ENCODE peak calls at places on chromosomes 3 and 15, in six cellular contexts. Z, J, A, S, D and T are unnamed samples.

GRCh38 chr3:113606539-113607218 is 74.3 kb downstream of the SIDT1 start:
- DNase-seq in Z (peak), J (no peak), A (no peak), S (no peak), D (no peak), T (no peak)

GRCh38 chr3:32238816-32239637 is 547 bp downstream of the CMTM8 start:
- DNase-seq in Z (peak), J (peak), A (no peak), S (peak), D (no peak), T (no peak)

GRCh38 chr3:127694467-127695215 is 21.9 kb downstream of the ABTB1 start:
- DNase-seq in Z (peak), J (no peak), A (peak), S (no peak), D (no peak), T (no peak)

GRCh38 chr15:68614621-68615035 is 35.8 kb downstream of the CORO2B start:
- DNase-seq in Z (no peak), J (no peak), A (no peak), S (no peak), D (no peak), T (no peak)

GRCh38 chr3:67635257-67635656 is 19.2 kb downstream of the SUCLG2 start:
- DNase-seq in Z (no peak), J (no peak), A (no peak), S (no peak), D (no peak), T (no peak)

GRCh38 chr3:147956615-147957014 is 547.5 kb downstream of the ZIC1 start:
- DNase-seq in Z (no peak), J (no peak), A (no peak), S (no peak), D (no peak), T (no peak)

GRCh38 chr3:153835540-153835939 is 285.6 kb upstream of the ARHGEF26 start:
- DNase-seq in Z (no peak), J (no peak), A (no peak), S (no peak), D (no peak), T (no peak)

GRCh38 chr15:69391046-69391757 is 22.9 kb upstream of the KIF23 start:
- DNase-seq in Z (no peak), J (no peak), A (no peak), S (no peak), D (peak), T (peak)

GRCh38 chr3:81985996-81986723 is 224.7 kb upstream of the GBE1 start:
- DNase-seq in Z (no peak), J (no peak), A (peak), S (no peak), D (no peak), T (no peak)

GRCh38 chr3:112531358-112531781 is 30.4 kb downstream of the ATG3 start:
- DNase-seq in Z (no peak), J (no peak), A (peak), S (no peak), D (no peak), T (no peak)

GRCh38 chr15:78914027-78914764 is 30.6 kb downstream of the CTSH start:
- DNase-seq in Z (no peak), J (peak), A (no peak), S (no peak), D (no peak), T (peak)
- TF ChIP-seq POLR2AphosphoS5 in Z (peak), J (no peak), A (no peak), S (no peak), D (peak), T (peak)

GRCh38 chr15:99436472-99437314 is 129.1 kb upstream of the MEF2A start:
- DNase-seq in Z (no peak), J (peak), A (no peak), S (no peak), D (no peak), T (no peak)
- TF ChIP-seq POLR2AphosphoS5 in Z (no peak), J (no peak), A (no peak), S (no peak), D (no peak), T (no peak)

GRCh38 chr3:58518304-58518789 is 18.6 kb downstream of the ACOX2 start:
- DNase-seq in Z (no peak), J (no peak), A (no peak), S (no peak), D (no peak), T (no peak)
- TF ChIP-seq POLR2AphosphoS5 in Z (no peak), J (no peak), A (no peak), S (no peak), D (no peak), T (peak)

GRCh38 chr3:71180524-71180923 is 403.0 kb downstream of the FOXP1 start:
- DNase-seq in Z (no peak), J (no peak), A (no peak), S (no peak), D (no peak), T (no peak)

GRCh38 chr3:71185733-71186455 is 397.6 kb downstream of the FOXP1 start:
- DNase-seq in Z (peak), J (no peak), A (no peak), S (no peak), D (no peak), T (no peak)

GRCh38 chr3:71184252-71184651 is 399.3 kb downstream of the FOXP1 start:
- DNase-seq in Z (no peak), J (no peak), A (no peak), S (no peak), D (no peak), T (no peak)

GRCh38 chr3:71186816-71187215 is 396.7 kb downstream of the FOXP1 start:
- DNase-seq in Z (peak), J (no peak), A (no peak), S (no peak), D (no peak), T (no peak)

DNA sequence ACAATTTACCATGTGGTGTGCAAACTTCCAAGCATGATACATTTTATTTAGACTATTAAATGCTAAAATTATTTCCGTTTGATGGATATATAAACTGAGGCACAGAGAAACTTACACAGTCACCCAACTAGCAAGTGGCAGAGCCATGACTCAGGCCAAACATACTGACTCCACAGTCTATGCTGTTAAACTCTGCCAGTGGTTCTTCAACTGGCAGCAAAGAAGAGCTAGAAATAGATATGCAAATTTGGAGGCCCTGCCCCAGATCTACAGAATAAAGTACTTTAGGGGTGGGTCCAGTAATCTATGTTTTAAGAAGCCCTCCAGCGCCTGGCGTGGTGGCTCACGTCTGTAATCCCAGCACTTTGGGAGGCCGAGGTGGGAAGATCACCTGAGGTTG is 400.0 kb downstream of the FOXP1 start:
- DNase-seq in Z (no peak), J (no peak), A (no peak), S (no peak), D (no peak), T (no peak)
- TF ChIP-seq POLR2AphosphoS5 in Z (no peak), J (no peak), A (no peak), S (no peak), D (no peak), T (no peak)

DNA sequence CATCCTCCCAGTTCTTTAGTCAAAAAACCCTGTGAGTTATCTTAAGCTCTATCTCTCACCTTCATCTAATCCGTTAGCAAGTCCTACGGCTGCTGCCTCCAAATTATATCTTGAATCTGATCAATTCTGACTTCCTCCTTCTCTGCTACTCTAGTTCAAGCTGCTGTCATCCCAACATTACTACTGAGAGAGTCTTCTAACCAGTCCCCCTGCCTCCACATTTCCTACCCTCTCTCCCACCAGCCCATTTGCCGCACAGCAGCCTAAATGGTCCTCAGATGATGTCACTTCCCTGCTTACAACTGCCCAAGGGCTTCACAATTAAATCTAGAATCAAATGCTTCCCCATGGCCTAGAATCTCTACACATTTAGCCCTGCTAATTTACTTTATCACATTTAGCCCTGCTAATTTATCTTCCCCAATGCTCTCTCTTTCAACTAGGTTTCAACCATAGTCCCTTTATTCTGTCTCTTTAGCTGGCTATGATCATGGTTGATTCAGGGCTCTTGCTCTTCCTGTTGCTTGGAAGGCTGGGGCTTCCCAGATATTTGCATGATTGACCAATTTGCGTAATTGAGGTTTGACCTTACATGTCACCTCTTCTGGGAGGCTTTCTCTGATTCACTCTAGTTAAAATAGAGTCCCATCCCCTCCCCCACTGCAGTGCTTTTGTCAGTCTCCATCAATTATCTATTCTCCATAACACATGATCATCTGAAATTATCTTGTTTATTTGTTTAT is 11.0 kb upstream of the ARL14 start:
- DNase-seq in Z (peak), J (no peak), A (no peak), S (no peak), D (no peak), T (no peak)
- TF ChIP-seq POLR2AphosphoS5 in Z (no peak), J (no peak), A (no peak), S (no peak), D (no peak), T (no peak)